ENCODE peak calls at places on chromosome 6, in five cellular contexts. One of them, this sample, is unnamed.

GRCh38 chr6:37137201-37137880 is 32.6 kb upstream of the PIM1 start:
- DNase-seq in endodermal cell: peak; percentile 94
- DNase-seq in CD4-positive, CD25-positive, alpha-beta regulatory T cell: no peak
- DNase-seq in BJ: peak; percentile 98
- DNase-seq in GM23338: peak; percentile 98
- DNase-seq in this sample: peak; percentile 99

GRCh38 chr6:156859686-156860085 is 82.5 kb downstream of the ARID1B start:
- DNase-seq in CD4-positive, CD25-positive, alpha-beta regulatory T cell: no peak
- DNase-seq in GM23338: no peak
- DNase-seq in BJ: no peak
- DNase-seq in endodermal cell: peak; percentile 2
- DNase-seq in this sample: no peak

GRCh38 chr6:150377211-150377781 is 8.5 kb downstream of the IYD start:
- DNase-seq in CD4-positive, CD25-positive, alpha-beta regulatory T cell: no peak
- DNase-seq in GM23338: peak; percentile 6
- DNase-seq in BJ: no peak
- DNase-seq in endodermal cell: peak; percentile 53
- DNase-seq in this sample: peak; percentile 66

GRCh38 chr6:7087491-7087979 is 20.2 kb upstream of the RREB1 start:
- DNase-seq in BJ: no peak
- DNase-seq in CD4-positive, CD25-positive, alpha-beta regulatory T cell: no peak
- DNase-seq in GM23338: no peak
- DNase-seq in endodermal cell: no peak
- DNase-seq in this sample: no peak

GRCh38 chr6:45115696-45116095 is 212.4 kb upstream of the RUNX2 start:
- DNase-seq in BJ: no peak
- DNase-seq in GM23338: no peak
- DNase-seq in endodermal cell: no peak
- DNase-seq in CD4-positive, CD25-positive, alpha-beta regulatory T cell: no peak
- DNase-seq in this sample: peak; percentile 4

GRCh38 chr6:128723667-128724066 is 159.3 kb upstream of the LAMA2 start:
- DNase-seq in endodermal cell: no peak
- DNase-seq in GM23338: peak; percentile 60
- DNase-seq in CD4-positive, CD25-positive, alpha-beta regulatory T cell: no peak
- DNase-seq in BJ: no peak
- DNase-seq in this sample: no peak

GRCh38 chr6:13762648-13763441 is 51.2 kb upstream of the RANBP9 start:
- DNase-seq in GM23338: no peak
- DNase-seq in CD4-positive, CD25-positive, alpha-beta regulatory T cell: no peak
- DNase-seq in BJ: peak; percentile 85
- DNase-seq in endodermal cell: no peak
- DNase-seq in this sample: peak; percentile 10

GRCh38 chr6:11126876-11127275 is 15.4 kb upstream of the ERVFRD-1 start:
- DNase-seq in CD4-positive, CD25-positive, alpha-beta regulatory T cell: no peak
- DNase-seq in GM23338: no peak
- DNase-seq in endodermal cell: peak; percentile 73
- DNase-seq in BJ: no peak
- DNase-seq in this sample: no peak

GRCh38 chr6:121695346-121695745 is 259.9 kb downstream of the GJA1 start:
- DNase-seq in endodermal cell: no peak
- DNase-seq in GM23338: no peak
- DNase-seq in CD4-positive, CD25-positive, alpha-beta regulatory T cell: no peak
- DNase-seq in BJ: no peak
- DNase-seq in this sample: no peak

GRCh38 chr6:113862112-113862511 is 5.0 kb downstream of the MARCKS start:
- DNase-seq in endodermal cell: no peak
- DNase-seq in CD4-positive, CD25-positive, alpha-beta regulatory T cell: no peak
- DNase-seq in GM23338: no peak
- DNase-seq in BJ: no peak
- DNase-seq in this sample: no peak

GRCh38 chr6:113859349-113860164 is 2.4 kb downstream of the MARCKS start:
- DNase-seq in GM23338: peak; percentile 46
- DNase-seq in BJ: no peak
- DNase-seq in CD4-positive, CD25-positive, alpha-beta regulatory T cell: no peak
- DNase-seq in endodermal cell: peak; percentile 69
- DNase-seq in this sample: no peak

GRCh38 chr6:113858605-113859348 is 1.6 kb downstream of the MARCKS start:
- DNase-seq in endodermal cell: peak; percentile 96
- DNase-seq in CD4-positive, CD25-positive, alpha-beta regulatory T cell: peak; percentile 36
- DNase-seq in GM23338: peak; percentile 94
- DNase-seq in BJ: no peak
- DNase-seq in this sample: no peak

GRCh38 chr6:113858067-113858604 is 991 bp downstream of the MARCKS start:
- DNase-seq in CD4-positive, CD25-positive, alpha-beta regulatory T cell: no peak
- DNase-seq in GM23338: peak; percentile 68
- DNase-seq in endodermal cell: peak; percentile 78
- DNase-seq in BJ: no peak
- DNase-seq in this sample: no peak

DNA sequence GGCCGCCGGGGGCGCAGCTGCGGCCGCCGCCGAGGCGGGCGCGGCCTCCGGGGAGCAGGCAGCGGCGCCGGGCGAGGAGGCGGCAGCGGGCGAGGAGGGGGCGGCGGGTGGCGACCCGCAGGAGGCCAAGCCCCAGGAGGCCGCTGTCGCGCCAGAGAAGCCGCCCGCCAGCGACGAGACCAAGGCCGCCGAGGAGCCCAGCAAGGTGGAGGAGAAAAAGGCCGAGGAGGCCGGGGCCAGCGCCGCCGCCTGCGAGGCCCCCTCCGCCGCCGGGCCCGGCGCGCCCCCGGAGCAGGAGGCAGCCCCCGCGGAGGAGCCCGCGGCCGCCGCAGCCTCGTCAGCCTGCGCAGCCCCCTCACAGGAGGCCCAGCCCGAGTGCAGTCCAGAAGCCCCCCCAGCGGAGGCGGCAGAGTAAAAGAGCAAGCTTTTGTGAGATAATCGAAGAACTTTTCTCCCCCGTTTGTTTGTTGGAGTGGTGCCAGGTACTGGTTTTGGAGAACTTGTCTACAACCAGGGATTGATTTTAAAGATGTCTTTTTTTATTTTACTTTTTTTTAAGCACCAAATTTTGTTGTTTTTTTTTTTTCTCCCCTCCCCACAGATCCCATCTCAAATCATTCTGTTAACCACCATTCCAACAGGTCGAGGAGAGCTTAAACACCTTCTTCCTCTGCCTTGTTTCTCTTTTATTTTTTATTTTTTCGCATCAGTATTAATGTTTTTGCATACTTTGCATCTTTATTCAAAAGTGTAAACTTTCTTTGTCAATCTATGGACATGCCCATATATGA is 3.2 kb downstream of the MARCKS start:
- DNase-seq in GM23338: peak; percentile 65
- DNase-seq in CD4-positive, CD25-positive, alpha-beta regulatory T cell: no peak
- DNase-seq in BJ: no peak
- DNase-seq in endodermal cell: peak; percentile 70
- DNase-seq in this sample: no peak
- H3K4me3 ChIP-seq in GM23338: peak overlapping the region; percentile 95
- H3K4me3 ChIP-seq in CD4-positive, CD25-positive, alpha-beta regulatory T cell: no peak overlapping the region
- H3K4me3 ChIP-seq in BJ: peak overlapping the region; percentile 89
- H3K4me3 ChIP-seq in endodermal cell: peak overlapping the region; percentile 36
- H3K4me3 ChIP-seq in this sample: peak overlapping the region; percentile 100

DNA sequence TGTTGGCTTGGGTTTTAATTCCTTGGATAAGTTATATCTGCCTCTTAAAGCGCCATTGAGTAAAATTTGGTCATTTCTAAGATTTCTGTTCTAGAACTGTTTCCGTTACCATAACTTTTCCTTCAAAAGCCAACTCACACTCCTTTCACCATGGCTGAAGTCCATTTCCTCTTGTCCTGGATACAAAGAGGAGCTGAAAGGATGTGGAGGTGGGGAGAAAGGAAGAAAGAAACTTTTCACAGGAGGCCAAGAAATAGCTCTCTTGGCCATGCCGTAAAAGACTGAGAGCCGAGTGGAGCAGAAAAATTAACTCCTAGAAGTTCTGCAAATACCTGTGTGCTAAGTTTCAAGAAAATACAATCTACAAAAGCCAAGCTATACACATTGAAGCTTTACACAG is 21.6 kb downstream of the GABBR1 start:
- DNase-seq in GM23338: no peak
- DNase-seq in BJ: no peak
- DNase-seq in CD4-positive, CD25-positive, alpha-beta regulatory T cell: no peak
- DNase-seq in endodermal cell: no peak
- DNase-seq in this sample: no peak
- H3K36me3 ChIP-seq in GM23338: peaks cover 85% of the 10 kb centered on the region
- H3K36me3 ChIP-seq in BJ: peaks cover 27% of the 10 kb centered on the region
- H3K36me3 ChIP-seq in CD4-positive, CD25-positive, alpha-beta regulatory T cell: peaks cover 17% of the 10 kb centered on the region
- H3K36me3 ChIP-seq in endodermal cell: peaks cover 77% of the 10 kb centered on the region
- H3K36me3 ChIP-seq in this sample: peaks cover 1% of the 10 kb centered on the region

GRCh38 chr6:43277083-43277642 is 20.9 kb upstream of the SLC22A7 start:
- DNase-seq in GM23338: no peak
- DNase-seq in endodermal cell: no peak
- DNase-seq in BJ: no peak
- DNase-seq in CD4-positive, CD25-positive, alpha-beta regulatory T cell: no peak
- DNase-seq in this sample: no peak

GRCh38 chr6:43277643-43278523 is 20.2 kb upstream of the SLC22A7 start:
- DNase-seq in CD4-positive, CD25-positive, alpha-beta regulatory T cell: no peak
- DNase-seq in BJ: no peak
- DNase-seq in GM23338: no peak
- DNase-seq in endodermal cell: no peak
- DNase-seq in this sample: no peak

GRCh38 chr6:43275782-43276179 is 22.3 kb upstream of the SLC22A7 start:
- DNase-seq in endodermal cell: no peak
- DNase-seq in GM23338: peak; percentile 55
- DNase-seq in CD4-positive, CD25-positive, alpha-beta regulatory T cell: no peak
- DNase-seq in BJ: no peak
- DNase-seq in this sample: no peak

GRCh38 chr6:43274916-43275597 is 23.0 kb upstream of the SLC22A7 start:
- DNase-seq in CD4-positive, CD25-positive, alpha-beta regulatory T cell: peak; percentile 19
- DNase-seq in endodermal cell: no peak
- DNase-seq in GM23338: peak; percentile 38
- DNase-seq in BJ: no peak
- DNase-seq in this sample: no peak

DNA sequence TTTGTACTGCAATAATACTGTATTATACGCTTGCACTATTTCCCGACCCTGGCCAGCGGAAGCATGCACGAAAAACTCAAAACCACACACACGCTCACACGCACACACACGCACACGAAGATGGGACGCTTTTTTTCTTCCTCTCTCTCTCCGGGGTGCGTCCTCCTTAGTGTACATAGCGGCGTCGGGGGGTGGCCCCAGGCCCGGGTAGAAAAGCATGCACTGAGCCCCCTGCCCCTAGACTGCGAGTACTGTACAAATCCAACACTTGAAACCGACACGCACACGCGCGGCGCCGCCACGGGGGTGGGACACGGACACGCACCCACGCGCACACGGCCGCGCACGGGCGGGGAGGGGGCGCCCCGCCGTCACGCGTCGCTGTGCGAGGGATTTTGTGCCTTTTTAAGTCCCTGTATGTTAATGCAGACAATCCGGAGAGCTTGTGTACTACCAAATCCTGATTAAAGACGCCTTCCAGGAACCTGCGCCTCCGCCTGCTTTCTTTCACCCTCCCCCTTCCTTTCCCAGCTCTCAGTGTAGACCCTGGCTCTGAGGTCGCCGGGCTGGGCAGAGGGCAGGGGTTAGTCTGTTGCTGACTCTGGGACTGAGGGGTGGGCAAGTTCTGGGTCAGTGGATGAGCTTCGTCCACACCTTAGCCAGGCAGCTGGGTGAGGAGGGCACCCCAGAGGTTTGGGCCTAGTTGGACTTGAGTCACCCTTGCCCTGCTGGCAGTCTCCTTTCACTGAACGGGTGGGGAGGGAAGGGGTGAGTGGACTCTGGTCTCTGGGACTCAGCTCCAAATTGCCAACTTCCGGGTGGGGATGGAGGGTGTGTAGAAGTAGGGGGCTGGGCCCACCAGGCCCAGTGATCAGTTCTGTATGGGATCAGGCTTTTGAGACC is 21.6 kb upstream of the SLC22A7 start:
- DNase-seq in GM23338: peak; percentile 64
- DNase-seq in BJ: no peak
- DNase-seq in endodermal cell: peak; percentile 72
- DNase-seq in CD4-positive, CD25-positive, alpha-beta regulatory T cell: no peak
- DNase-seq in this sample: no peak
- H3K4me3 ChIP-seq in GM23338: peak overlapping the region; percentile 78
- H3K4me3 ChIP-seq in BJ: no peak overlapping the region
- H3K4me3 ChIP-seq in endodermal cell: peak overlapping the region; percentile 45
- H3K4me3 ChIP-seq in CD4-positive, CD25-positive, alpha-beta regulatory T cell: peak overlapping the region; percentile 51
- H3K4me3 ChIP-seq in this sample: no peak overlapping the region

GRCh38 chr6:43264599-43264998 is 21.3 kb downstream of the TTBK1 start:
- DNase-seq in endodermal cell: no peak
- DNase-seq in CD4-positive, CD25-positive, alpha-beta regulatory T cell: no peak
- DNase-seq in GM23338: no peak
- DNase-seq in BJ: no peak
- DNase-seq in this sample: no peak

GRCh38 chr6:43262000-43262779 is 18.9 kb downstream of the TTBK1 start:
- DNase-seq in BJ: no peak
- DNase-seq in GM23338: no peak
- DNase-seq in endodermal cell: no peak
- DNase-seq in CD4-positive, CD25-positive, alpha-beta regulatory T cell: no peak
- DNase-seq in this sample: no peak

GRCh38 chr6:43265564-43265963 is 22.3 kb downstream of the TTBK1 start:
- DNase-seq in CD4-positive, CD25-positive, alpha-beta regulatory T cell: no peak
- DNase-seq in GM23338: peak; percentile 14
- DNase-seq in BJ: no peak
- DNase-seq in endodermal cell: no peak
- DNase-seq in this sample: no peak

GRCh38 chr6:43262780-43263313 is 19.6 kb downstream of the TTBK1 start:
- DNase-seq in CD4-positive, CD25-positive, alpha-beta regulatory T cell: no peak
- DNase-seq in BJ: no peak
- DNase-seq in endodermal cell: no peak
- DNase-seq in GM23338: no peak
- DNase-seq in this sample: no peak

DNA sequence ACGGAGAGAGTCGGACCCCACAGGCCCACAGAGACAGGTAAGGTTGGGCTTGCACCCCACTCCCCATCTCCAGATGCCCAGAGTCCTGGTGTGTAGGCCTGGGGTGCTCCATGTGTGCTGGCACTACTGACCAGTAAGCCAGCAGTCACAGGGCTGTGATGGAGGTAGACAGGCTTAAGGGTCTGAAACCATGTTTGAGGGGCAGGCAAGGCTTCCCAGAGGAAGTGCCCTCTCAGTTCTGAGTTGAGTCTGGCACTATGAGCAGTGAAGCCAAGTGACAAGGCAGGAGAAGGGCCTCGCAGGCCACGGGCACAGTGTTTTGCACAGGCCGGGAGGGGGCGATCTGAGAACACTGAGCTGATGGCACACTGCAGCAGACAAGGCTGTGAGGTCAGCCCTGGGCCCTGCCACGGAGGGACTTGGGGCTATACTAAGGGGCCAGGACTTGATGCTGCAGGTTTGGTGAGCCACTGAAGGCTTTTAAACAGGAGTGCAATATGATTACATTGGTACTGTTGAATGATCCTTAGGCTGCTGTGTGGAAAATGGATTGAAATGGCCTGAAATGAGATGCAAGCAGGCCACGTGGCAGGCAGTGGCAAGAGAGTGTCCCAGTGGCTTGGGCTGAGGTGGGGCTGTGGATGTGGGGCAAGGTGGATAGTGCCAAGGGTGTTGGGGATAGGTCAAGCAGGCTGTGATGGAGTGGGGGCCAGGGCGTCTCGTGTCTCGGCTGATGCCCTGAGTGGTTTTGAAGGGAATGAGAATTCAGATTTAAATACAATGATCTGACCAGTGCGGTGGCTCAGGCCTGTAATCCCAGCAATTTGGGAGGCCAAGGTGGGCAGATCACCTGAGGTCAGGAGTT is 20.3 kb downstream of the TTBK1 start:
- DNase-seq in GM23338: peak; percentile 91
- DNase-seq in endodermal cell: peak; percentile 95
- DNase-seq in BJ: no peak
- DNase-seq in CD4-positive, CD25-positive, alpha-beta regulatory T cell: peak; percentile 52
- DNase-seq in this sample: no peak
- H3K36me3 ChIP-seq in GM23338: no peaks in the 10 kb centered on the region
- H3K36me3 ChIP-seq in endodermal cell: no peaks in the 10 kb centered on the region
- H3K36me3 ChIP-seq in BJ: no peaks in the 10 kb centered on the region
- H3K36me3 ChIP-seq in CD4-positive, CD25-positive, alpha-beta regulatory T cell: no peaks in the 10 kb centered on the region
- H3K36me3 ChIP-seq in this sample: no peaks in the 10 kb centered on the region